ENCODE peak calls at places on chromosomes 2 and 18, in nine cellular contexts. M, D, G, F, Q, U, B, T and L are unnamed samples.

GRCh38 chr2:237281900-237282306 is 132.1 kb downstream of the COL6A3 start:
- DNase-seq in M (no peak), D (no peak), G (peak), F (peak), Q (peak), U (no peak), B (no peak), T (no peak), L (no peak)

GRCh38 chr2:226114436-226114835 is 685.2 kb downstream of the IRS1 start:
- DNase-seq in M (no peak), D (no peak), G (peak), F (peak), Q (peak), U (no peak), B (no peak), T (peak), L (no peak)

GRCh38 chr2:8352300-8352699 is 329.6 kb upstream of the ID2 start:
- DNase-seq in M (no peak), D (no peak), G (peak), F (peak), Q (no peak), U (no peak), B (no peak), T (no peak), L (no peak)

GRCh38 chr2:205650450-205650849 is 31.9 kb upstream of the NRP2 start:
- DNase-seq in M (no peak), D (no peak), G (peak), F (peak), Q (no peak), U (no peak), B (no peak), T (no peak), L (no peak)

GRCh38 chr2:172280820-172281454 is 146.4 kb upstream of the ITGA6 start:
- DNase-seq in M (no peak), D (no peak), G (peak), F (no peak), Q (no peak), U (peak), B (peak), T (no peak), L (peak)

GRCh38 chr18:49613741-49614151 is 51.9 kb downstream of the LIPG start:
- DNase-seq in M (no peak), D (no peak), G (no peak), F (no peak), Q (peak), U (no peak), B (no peak), T (no peak), L (no peak)

GRCh38 chr2:173672573-173673340 is 292.4 kb downstream of the SP3 start:
- DNase-seq in M (no peak), D (no peak), G (no peak), F (no peak), Q (no peak), U (no peak), B (no peak), T (no peak), L (no peak)

GRCh38 chr2:188607501-188607900 is 315.8 kb downstream of the GULP1 start:
- DNase-seq in M (no peak), D (no peak), G (peak), F (peak), Q (peak), U (no peak), B (no peak), T (peak), L (no peak)

GRCh38 chr2:167862787-167863186 is 384.6 kb downstream of the STK39 start:
- DNase-seq in M (no peak), D (no peak), G (peak), F (peak), Q (peak), U (no peak), B (no peak), T (no peak), L (no peak)

GRCh38 chr2:223416826-223417610 is 185.1 kb downstream of the SCG2 start:
- DNase-seq in M (no peak), D (no peak), G (no peak), F (peak), Q (peak), U (no peak), B (no peak), T (no peak), L (no peak)

GRCh38 chr2:203893823-203894222 is 26.3 kb downstream of the CTLA4 start:
- DNase-seq in M (no peak), D (no peak), G (no peak), F (no peak), Q (no peak), U (no peak), B (no peak), T (no peak), L (no peak)